ENCODE peak calls at places on chromosomes 16 and 17, in seven cellular contexts. Z, Q, T, P, L, E and D are unnamed samples.

GRCh38 chr16:67773569-67774456 is 32.5 kb downstream of the RANBP10 start:
- DNase-seq in Z (no peak), Q (peak), T (no peak), P (no peak), L (no peak), E (no peak), D (no peak)

GRCh38 chr17:58643147-58643546 is 48.7 kb downstream of the TEX14 start:
- DNase-seq in Z (no peak), Q (no peak), T (no peak), P (no peak), L (no peak), E (no peak), D (no peak)

GRCh38 chr16:80671281-80671849 is 130.6 kb downstream of the DYNLRB2 start:
- DNase-seq in Z (no peak), Q (no peak), T (no peak), P (no peak), L (no peak), E (peak), D (no peak)

GRCh38 chr17:63402808-63403207 is 43.3 kb downstream of the CYB561 start:
- DNase-seq in Z (no peak), Q (no peak), T (no peak), P (no peak), L (no peak), E (no peak), D (no peak)

GRCh38 chr16:7113949-7114348 is 218.7 kb upstream of the RBFOX1 start:
- DNase-seq in Z (no peak), Q (no peak), T (no peak), P (no peak), L (no peak), E (no peak), D (no peak)

GRCh38 chr16:47276522-47276921 is 132.8 kb upstream of the NETO2 start:
- DNase-seq in Z (no peak), Q (no peak), T (no peak), P (no peak), L (no peak), E (no peak), D (no peak)

GRCh38 chr16:88352261-88353200 is 30.2 kb upstream of the ZNF469 start:
- DNase-seq in Z (no peak), Q (no peak), T (no peak), P (no peak), L (no peak), E (no peak), D (no peak)

GRCh38 chr17:63445571-63446217 is 412 bp downstream of the CYB561 start:
- DNase-seq in Z (peak), Q (no peak), T (peak), P (no peak), L (peak), E (no peak), D (peak)

GRCh38 chr17:47729486-47729885 is 3.5 kb upstream of the TBX21 start:
- DNase-seq in Z (no peak), Q (no peak), T (no peak), P (no peak), L (no peak), E (no peak), D (no peak)

GRCh38 chr16:66640724-66641314 is 36.3 kb downstream of the CMTM3 start:
- DNase-seq in Z (no peak), Q (no peak), T (no peak), P (no peak), L (no peak), E (no peak), D (no peak)

GRCh38 chr17:49231563-49231894 is 942 bp upstream of the PHOSPHO1 start:
- DNase-seq in Z (no peak), Q (no peak), T (no peak), P (no peak), L (no peak), E (no peak), D (no peak)

GRCh38 chr17:30005709-30006320 is 64.4 kb downstream of the EFCAB5 start:
- DNase-seq in Z (no peak), Q (no peak), T (no peak), P (no peak), L (peak), E (no peak), D (no peak)

GRCh38 chr16:25823891-25824290 is 132.1 kb downstream of the HS3ST4 start:
- DNase-seq in Z (no peak), Q (no peak), T (no peak), P (no peak), L (peak), E (no peak), D (no peak)

GRCh38 chr17:4908301-4908700 is 5.4 kb upstream of the CHRNE start:
- DNase-seq in Z (no peak), Q (no peak), T (no peak), P (no peak), L (peak), E (no peak), D (no peak)

GRCh38 chr17:63698886-63699637 is 863 bp downstream of the LIMD2 start:
- DNase-seq in Z (no peak), Q (no peak), T (peak), P (peak), L (peak), E (no peak), D (no peak)

GRCh38 chr16:23368469-23368868 is 66.4 kb downstream of the SCNN1B start:
- DNase-seq in Z (no peak), Q (peak), T (no peak), P (no peak), L (no peak), E (no peak), D (peak)

GRCh38 chr17:82806645-82807044 is 33.2 kb downstream of the ZNF750 start:
- DNase-seq in Z (no peak), Q (no peak), T (no peak), P (no peak), L (no peak), E (no peak), D (no peak)

GRCh38 chr16:79912592-79913310 is 312.2 kb upstream of the MAF start:
- DNase-seq in Z (no peak), Q (no peak), T (no peak), P (no peak), L (no peak), E (no peak), D (no peak)

GRCh38 chr17:58694302-58694701 is 1.9 kb downstream of the RAD51C start:
- DNase-seq in Z (no peak), Q (no peak), T (no peak), P (no peak), L (no peak), E (no peak), D (no peak)

GRCh38 chr16:14105976-14106375 is 34.9 kb downstream of the MRTFB start:
- DNase-seq in Z (no peak), Q (no peak), T (no peak), P (no peak), L (no peak), E (no peak), D (no peak)

GRCh38 chr17:33952425-33952824 is 302.7 kb upstream of the CCL2 start:
- DNase-seq in Z (no peak), Q (no peak), T (no peak), P (no peak), L (no peak), E (no peak), D (no peak)

GRCh38 chr17:16287563-16288027 is 65.7 kb downstream of the CENPV start:
- DNase-seq in Z (peak), Q (no peak), T (no peak), P (peak), L (no peak), E (no peak), D (peak)

GRCh38 chr16:57446530-57447141 is 549 bp downstream of the CIAPIN1 start:
- DNase-seq in Z (peak), Q (no peak), T (peak), P (no peak), L (peak), E (no peak), D (peak)

GRCh38 chr17:66817750-66818149 is 17.2 kb upstream of the CACNG5 start:
- DNase-seq in Z (no peak), Q (no peak), T (no peak), P (no peak), L (no peak), E (no peak), D (no peak)

GRCh38 chr16:2035431-2036199 is 8.9 kb downstream of the NHERF2 start:
- DNase-seq in Z (no peak), Q (no peak), T (no peak), P (no peak), L (peak), E (peak), D (no peak)

GRCh38 chr17:37516131-37516561 is 26.5 kb downstream of the DUSP14 start:
- DNase-seq in Z (no peak), Q (peak), T (no peak), P (no peak), L (no peak), E (no peak), D (no peak)

GRCh38 chr16:35731341-35732040 is 2272.1 kb downstream of the TP53TG3F start:
- DNase-seq in Z (no peak), Q (no peak), T (no peak), P (no peak), L (no peak), E (peak), D (no peak)

GRCh38 chr16:81821422-81822128 is 42.5 kb downstream of the PLCG2 start:
- DNase-seq in Z (no peak), Q (no peak), T (no peak), P (peak), L (no peak), E (no peak), D (no peak)